ENCODE peak calls at places on chromosome 22, in five cellular contexts. One of them, this sample, is unnamed.

GRCh38 chr22:40257979-40258378 is 80.3 kb downstream of the TNRC6B start:
- DNase-seq in stimulated activated naive CD8-positive, alpha-beta T cell treated with anti-CD3 and anti-CD28 coated beads, Interleukin-15, Interleukin-2, amounts not matched to agents 100 U/mL and 50 U/mL, for 24 hours: no peak
- DNase-seq in activated T-helper 1 cell treated with Interleukin-2 at 50 U/mL for 16 hours: no peak
- DNase-seq in B cell: no peak
- DNase-seq in effector memory CD8-positive, alpha-beta T cell: no peak
- DNase-seq in this sample: no peak

GRCh38 chr22:49776891-49777290 is 50.8 kb downstream of the BRD1 start:
- DNase-seq in stimulated activated naive CD8-positive, alpha-beta T cell treated with anti-CD3 and anti-CD28 coated beads, Interleukin-15, Interleukin-2, amounts not matched to agents 100 U/mL and 50 U/mL, for 24 hours: no peak
- DNase-seq in activated T-helper 1 cell treated with Interleukin-2 at 50 U/mL for 16 hours: no peak
- DNase-seq in effector memory CD8-positive, alpha-beta T cell: no peak
- DNase-seq in B cell: no peak
- DNase-seq in this sample: no peak

GRCh38 chr22:29062286-29062949 is 787 bp upstream of the C22orf31 start:
- DNase-seq in stimulated activated naive CD8-positive, alpha-beta T cell treated with anti-CD3 and anti-CD28 coated beads, Interleukin-15, Interleukin-2, amounts not matched to agents 100 U/mL and 50 U/mL, for 24 hours: no peak
- DNase-seq in B cell: no peak
- DNase-seq in activated T-helper 1 cell treated with Interleukin-2 at 50 U/mL for 16 hours: no peak
- DNase-seq in effector memory CD8-positive, alpha-beta T cell: no peak
- DNase-seq in this sample: no peak

GRCh38 chr22:23683545-23683944 is 7.3 kb upstream of the RGL4 start:
- DNase-seq in stimulated activated naive CD8-positive, alpha-beta T cell treated with anti-CD3 and anti-CD28 coated beads, Interleukin-15, Interleukin-2, amounts not matched to agents 100 U/mL and 50 U/mL, for 24 hours: no peak
- DNase-seq in effector memory CD8-positive, alpha-beta T cell: no peak
- DNase-seq in activated T-helper 1 cell treated with Interleukin-2 at 50 U/mL for 16 hours: no peak
- DNase-seq in B cell: no peak
- DNase-seq in this sample: no peak

GRCh38 chr22:17145021-17145680 is 13.9 kb downstream of the HDHD5 start:
- DNase-seq in B cell: no peak
- DNase-seq in activated T-helper 1 cell treated with Interleukin-2 at 50 U/mL for 16 hours: no peak
- DNase-seq in effector memory CD8-positive, alpha-beta T cell: no peak
- DNase-seq in stimulated activated naive CD8-positive, alpha-beta T cell treated with anti-CD3 and anti-CD28 coated beads, Interleukin-15, Interleukin-2, amounts not matched to agents 100 U/mL and 50 U/mL, for 24 hours: no peak
- DNase-seq in this sample: no peak

GRCh38 chr22:36757608-36758220 is 18.2 kb downstream of the IFT27 start:
- DNase-seq in stimulated activated naive CD8-positive, alpha-beta T cell treated with anti-CD3 and anti-CD28 coated beads, Interleukin-15, Interleukin-2, amounts not matched to agents 100 U/mL and 50 U/mL, for 24 hours: peak; percentile 83
- DNase-seq in effector memory CD8-positive, alpha-beta T cell: peak; percentile 69
- DNase-seq in B cell: peak; percentile 80
- DNase-seq in activated T-helper 1 cell treated with Interleukin-2 at 50 U/mL for 16 hours: peak; percentile 50
- DNase-seq in this sample: peak; percentile 62

GRCh38 chr22:19691721-19692341 is 22.5 kb upstream of the SEPTIN5 start:
- DNase-seq in B cell: no peak
- DNase-seq in activated T-helper 1 cell treated with Interleukin-2 at 50 U/mL for 16 hours: no peak
- DNase-seq in stimulated activated naive CD8-positive, alpha-beta T cell treated with anti-CD3 and anti-CD28 coated beads, Interleukin-15, Interleukin-2, amounts not matched to agents 100 U/mL and 50 U/mL, for 24 hours: no peak
- DNase-seq in effector memory CD8-positive, alpha-beta T cell: no peak
- DNase-seq in this sample: no peak

GRCh38 chr22:27501191-27501936 is 300.2 kb downstream of the MN1 start:
- DNase-seq in activated T-helper 1 cell treated with Interleukin-2 at 50 U/mL for 16 hours: no peak
- DNase-seq in effector memory CD8-positive, alpha-beta T cell: no peak
- DNase-seq in B cell: no peak
- DNase-seq in stimulated activated naive CD8-positive, alpha-beta T cell treated with anti-CD3 and anti-CD28 coated beads, Interleukin-15, Interleukin-2, amounts not matched to agents 100 U/mL and 50 U/mL, for 24 hours: no peak
- DNase-seq in this sample: no peak

GRCh38 chr22:29635734-29636357 is 32.4 kb downstream of the NF2 start:
- DNase-seq in activated T-helper 1 cell treated with Interleukin-2 at 50 U/mL for 16 hours: no peak
- DNase-seq in B cell: no peak
- DNase-seq in effector memory CD8-positive, alpha-beta T cell: no peak
- DNase-seq in stimulated activated naive CD8-positive, alpha-beta T cell treated with anti-CD3 and anti-CD28 coated beads, Interleukin-15, Interleukin-2, amounts not matched to agents 100 U/mL and 50 U/mL, for 24 hours: no peak
- DNase-seq in this sample: peak; percentile 25

GRCh38 chr22:36022697-36023096 is 5.9 kb downstream of the RBFOX2 start:
- DNase-seq in effector memory CD8-positive, alpha-beta T cell: no peak
- DNase-seq in B cell: no peak
- DNase-seq in stimulated activated naive CD8-positive, alpha-beta T cell treated with anti-CD3 and anti-CD28 coated beads, Interleukin-15, Interleukin-2, amounts not matched to agents 100 U/mL and 50 U/mL, for 24 hours: no peak
- DNase-seq in activated T-helper 1 cell treated with Interleukin-2 at 50 U/mL for 16 hours: no peak
- DNase-seq in this sample: no peak

GRCh38 chr22:43151251-43152000 is at the start of gene TSPO:
- DNase-seq in effector memory CD8-positive, alpha-beta T cell: peak; percentile 39
- DNase-seq in activated T-helper 1 cell treated with Interleukin-2 at 50 U/mL for 16 hours: peak; percentile 59
- DNase-seq in B cell: peak; percentile 58
- DNase-seq in stimulated activated naive CD8-positive, alpha-beta T cell treated with anti-CD3 and anti-CD28 coated beads, Interleukin-15, Interleukin-2, amounts not matched to agents 100 U/mL and 50 U/mL, for 24 hours: peak; percentile 75
- DNase-seq in this sample: peak; percentile 45

GRCh38 chr22:49951001-49951677 is 9.4 kb upstream of the PIM3 start:
- DNase-seq in activated T-helper 1 cell treated with Interleukin-2 at 50 U/mL for 16 hours: no peak
- DNase-seq in stimulated activated naive CD8-positive, alpha-beta T cell treated with anti-CD3 and anti-CD28 coated beads, Interleukin-15, Interleukin-2, amounts not matched to agents 100 U/mL and 50 U/mL, for 24 hours: no peak
- DNase-seq in effector memory CD8-positive, alpha-beta T cell: no peak
- DNase-seq in B cell: no peak
- DNase-seq in this sample: no peak

GRCh38 chr22:32660292-32660691 is 141.2 kb upstream of the TIMP3 start:
- DNase-seq in stimulated activated naive CD8-positive, alpha-beta T cell treated with anti-CD3 and anti-CD28 coated beads, Interleukin-15, Interleukin-2, amounts not matched to agents 100 U/mL and 50 U/mL, for 24 hours: peak; percentile 59
- DNase-seq in B cell: no peak
- DNase-seq in activated T-helper 1 cell treated with Interleukin-2 at 50 U/mL for 16 hours: peak; percentile 4
- DNase-seq in effector memory CD8-positive, alpha-beta T cell: peak; percentile 10
- DNase-seq in this sample: peak; percentile 58

GRCh38 chr22:48687606-48688005 is 1140.1 kb downstream of the BRD1 start:
- DNase-seq in activated T-helper 1 cell treated with Interleukin-2 at 50 U/mL for 16 hours: no peak
- DNase-seq in stimulated activated naive CD8-positive, alpha-beta T cell treated with anti-CD3 and anti-CD28 coated beads, Interleukin-15, Interleukin-2, amounts not matched to agents 100 U/mL and 50 U/mL, for 24 hours: no peak
- DNase-seq in B cell: no peak
- DNase-seq in effector memory CD8-positive, alpha-beta T cell: no peak
- DNase-seq in this sample: no peak

GRCh38 chr22:24938741-24939341 is 7.7 kb downstream of the LHFPL7 start:
- DNase-seq in effector memory CD8-positive, alpha-beta T cell: peak; percentile 44
- DNase-seq in activated T-helper 1 cell treated with Interleukin-2 at 50 U/mL for 16 hours: no peak
- DNase-seq in stimulated activated naive CD8-positive, alpha-beta T cell treated with anti-CD3 and anti-CD28 coated beads, Interleukin-15, Interleukin-2, amounts not matched to agents 100 U/mL and 50 U/mL, for 24 hours: peak; percentile 14
- DNase-seq in B cell: no peak
- DNase-seq in this sample: peak; percentile 2

GRCh38 chr22:50731811-50732624 is 6.0 kb upstream of the ACR start:
- DNase-seq in effector memory CD8-positive, alpha-beta T cell: peak; percentile 39
- DNase-seq in B cell: no peak
- DNase-seq in activated T-helper 1 cell treated with Interleukin-2 at 50 U/mL for 16 hours: peak; percentile 46
- DNase-seq in stimulated activated naive CD8-positive, alpha-beta T cell treated with anti-CD3 and anti-CD28 coated beads, Interleukin-15, Interleukin-2, amounts not matched to agents 100 U/mL and 50 U/mL, for 24 hours: peak; percentile 64
- DNase-seq in this sample: peak; percentile 26

GRCh38 chr22:46103181-46103580 is 47.1 kb upstream of the PPARA start:
- DNase-seq in stimulated activated naive CD8-positive, alpha-beta T cell treated with anti-CD3 and anti-CD28 coated beads, Interleukin-15, Interleukin-2, amounts not matched to agents 100 U/mL and 50 U/mL, for 24 hours: no peak
- DNase-seq in activated T-helper 1 cell treated with Interleukin-2 at 50 U/mL for 16 hours: no peak
- DNase-seq in effector memory CD8-positive, alpha-beta T cell: no peak
- DNase-seq in B cell: no peak
- DNase-seq in this sample: no peak

GRCh38 chr22:28771195-28771791 is 1.2 kb upstream of the CCDC117 start:
- DNase-seq in stimulated activated naive CD8-positive, alpha-beta T cell treated with anti-CD3 and anti-CD28 coated beads, Interleukin-15, Interleukin-2, amounts not matched to agents 100 U/mL and 50 U/mL, for 24 hours: no peak
- DNase-seq in activated T-helper 1 cell treated with Interleukin-2 at 50 U/mL for 16 hours: no peak
- DNase-seq in effector memory CD8-positive, alpha-beta T cell: no peak
- DNase-seq in B cell: no peak
- DNase-seq in this sample: no peak

GRCh38 chr22:49368221-49368975 is 459.3 kb downstream of the BRD1 start:
- DNase-seq in effector memory CD8-positive, alpha-beta T cell: no peak
- DNase-seq in stimulated activated naive CD8-positive, alpha-beta T cell treated with anti-CD3 and anti-CD28 coated beads, Interleukin-15, Interleukin-2, amounts not matched to agents 100 U/mL and 50 U/mL, for 24 hours: no peak
- DNase-seq in B cell: no peak
- DNase-seq in activated T-helper 1 cell treated with Interleukin-2 at 50 U/mL for 16 hours: no peak
- DNase-seq in this sample: no peak

GRCh38 chr22:21028277-21029251 is 3.8 kb downstream of the SLC7A4 start:
- DNase-seq in activated T-helper 1 cell treated with Interleukin-2 at 50 U/mL for 16 hours: no peak
- DNase-seq in B cell: no peak
- DNase-seq in stimulated activated naive CD8-positive, alpha-beta T cell treated with anti-CD3 and anti-CD28 coated beads, Interleukin-15, Interleukin-2, amounts not matched to agents 100 U/mL and 50 U/mL, for 24 hours: no peak
- DNase-seq in effector memory CD8-positive, alpha-beta T cell: no peak
- DNase-seq in this sample: no peak

GRCh38 chr22:41731609-41732008 is 32.3 kb downstream of the MEI1 start:
- DNase-seq in stimulated activated naive CD8-positive, alpha-beta T cell treated with anti-CD3 and anti-CD28 coated beads, Interleukin-15, Interleukin-2, amounts not matched to agents 100 U/mL and 50 U/mL, for 24 hours: no peak
- DNase-seq in B cell: no peak
- DNase-seq in activated T-helper 1 cell treated with Interleukin-2 at 50 U/mL for 16 hours: no peak
- DNase-seq in effector memory CD8-positive, alpha-beta T cell: no peak
- DNase-seq in this sample: no peak

GRCh38 chr22:50729391-50730012 is 8.5 kb upstream of the ACR start:
- DNase-seq in stimulated activated naive CD8-positive, alpha-beta T cell treated with anti-CD3 and anti-CD28 coated beads, Interleukin-15, Interleukin-2, amounts not matched to agents 100 U/mL and 50 U/mL, for 24 hours: no peak
- DNase-seq in effector memory CD8-positive, alpha-beta T cell: no peak
- DNase-seq in B cell: no peak
- DNase-seq in activated T-helper 1 cell treated with Interleukin-2 at 50 U/mL for 16 hours: no peak
- DNase-seq in this sample: no peak

GRCh38 chr22:36201630-36202312 is at the start of gene APOL4:
- DNase-seq in activated T-helper 1 cell treated with Interleukin-2 at 50 U/mL for 16 hours: no peak
- DNase-seq in B cell: no peak
- DNase-seq in stimulated activated naive CD8-positive, alpha-beta T cell treated with anti-CD3 and anti-CD28 coated beads, Interleukin-15, Interleukin-2, amounts not matched to agents 100 U/mL and 50 U/mL, for 24 hours: no peak
- DNase-seq in effector memory CD8-positive, alpha-beta T cell: no peak
- DNase-seq in this sample: peak; percentile 36

GRCh38 chr22:24178502-24179440 is 2.5 kb upstream of the SUSD2 start:
- DNase-seq in stimulated activated naive CD8-positive, alpha-beta T cell treated with anti-CD3 and anti-CD28 coated beads, Interleukin-15, Interleukin-2, amounts not matched to agents 100 U/mL and 50 U/mL, for 24 hours: no peak
- DNase-seq in activated T-helper 1 cell treated with Interleukin-2 at 50 U/mL for 16 hours: no peak
- DNase-seq in B cell: no peak
- DNase-seq in effector memory CD8-positive, alpha-beta T cell: no peak
- DNase-seq in this sample: no peak

GRCh38 chr22:24952837-24953293 is 349 bp downstream of the KIAA1671 start:
- DNase-seq in effector memory CD8-positive, alpha-beta T cell: no peak
- DNase-seq in stimulated activated naive CD8-positive, alpha-beta T cell treated with anti-CD3 and anti-CD28 coated beads, Interleukin-15, Interleukin-2, amounts not matched to agents 100 U/mL and 50 U/mL, for 24 hours: no peak
- DNase-seq in B cell: no peak
- DNase-seq in activated T-helper 1 cell treated with Interleukin-2 at 50 U/mL for 16 hours: no peak
- DNase-seq in this sample: no peak

GRCh38 chr22:29146101-29146560 is 59.6 kb upstream of the EMID1 start:
- DNase-seq in effector memory CD8-positive, alpha-beta T cell: no peak
- DNase-seq in B cell: no peak
- DNase-seq in stimulated activated naive CD8-positive, alpha-beta T cell treated with anti-CD3 and anti-CD28 coated beads, Interleukin-15, Interleukin-2, amounts not matched to agents 100 U/mL and 50 U/mL, for 24 hours: no peak
- DNase-seq in activated T-helper 1 cell treated with Interleukin-2 at 50 U/mL for 16 hours: no peak
- DNase-seq in this sample: no peak

GRCh38 chr22:49099496-49100124 is 728.1 kb downstream of the BRD1 start:
- DNase-seq in activated T-helper 1 cell treated with Interleukin-2 at 50 U/mL for 16 hours: no peak
- DNase-seq in stimulated activated naive CD8-positive, alpha-beta T cell treated with anti-CD3 and anti-CD28 coated beads, Interleukin-15, Interleukin-2, amounts not matched to agents 100 U/mL and 50 U/mL, for 24 hours: no peak
- DNase-seq in effector memory CD8-positive, alpha-beta T cell: no peak
- DNase-seq in B cell: no peak
- DNase-seq in this sample: no peak

GRCh38 chr22:21679383-21679782 is 13.6 kb downstream of the PPIL2 start:
- DNase-seq in B cell: no peak
- DNase-seq in stimulated activated naive CD8-positive, alpha-beta T cell treated with anti-CD3 and anti-CD28 coated beads, Interleukin-15, Interleukin-2, amounts not matched to agents 100 U/mL and 50 U/mL, for 24 hours: no peak
- DNase-seq in activated T-helper 1 cell treated with Interleukin-2 at 50 U/mL for 16 hours: no peak
- DNase-seq in effector memory CD8-positive, alpha-beta T cell: no peak
- DNase-seq in this sample: no peak

GRCh38 chr22:36884314-36885158 is 23.7 kb downstream of the NCF4 start:
- DNase-seq in effector memory CD8-positive, alpha-beta T cell: no peak
- DNase-seq in B cell: no peak
- DNase-seq in activated T-helper 1 cell treated with Interleukin-2 at 50 U/mL for 16 hours: no peak
- DNase-seq in stimulated activated naive CD8-positive, alpha-beta T cell treated with anti-CD3 and anti-CD28 coated beads, Interleukin-15, Interleukin-2, amounts not matched to agents 100 U/mL and 50 U/mL, for 24 hours: no peak
- DNase-seq in this sample: no peak

GRCh38 chr22:24094966-24095365 is 83.9 kb downstream of the CABIN1 start:
- DNase-seq in activated T-helper 1 cell treated with Interleukin-2 at 50 U/mL for 16 hours: no peak
- DNase-seq in stimulated activated naive CD8-positive, alpha-beta T cell treated with anti-CD3 and anti-CD28 coated beads, Interleukin-15, Interleukin-2, amounts not matched to agents 100 U/mL and 50 U/mL, for 24 hours: no peak
- DNase-seq in B cell: peak; percentile 26
- DNase-seq in effector memory CD8-positive, alpha-beta T cell: no peak
- DNase-seq in this sample: no peak

GRCh38 chr22:18076060-18076497 is 1.7 kb upstream of the PEX26 start:
- DNase-seq in B cell: peak; percentile 60
- DNase-seq in activated T-helper 1 cell treated with Interleukin-2 at 50 U/mL for 16 hours: no peak
- DNase-seq in stimulated activated naive CD8-positive, alpha-beta T cell treated with anti-CD3 and anti-CD28 coated beads, Interleukin-15, Interleukin-2, amounts not matched to agents 100 U/mL and 50 U/mL, for 24 hours: peak; percentile 32
- DNase-seq in effector memory CD8-positive, alpha-beta T cell: peak; percentile 51
- DNase-seq in this sample: peak; percentile 59

GRCh38 chr22:46638601-46639431 is 18.6 kb downstream of the GRAMD4 start:
- DNase-seq in stimulated activated naive CD8-positive, alpha-beta T cell treated with anti-CD3 and anti-CD28 coated beads, Interleukin-15, Interleukin-2, amounts not matched to agents 100 U/mL and 50 U/mL, for 24 hours: no peak
- DNase-seq in B cell: no peak
- DNase-seq in effector memory CD8-positive, alpha-beta T cell: no peak
- DNase-seq in activated T-helper 1 cell treated with Interleukin-2 at 50 U/mL for 16 hours: no peak
- DNase-seq in this sample: no peak

GRCh38 chr22:46849101-46849500 is 86.7 kb downstream of the TBC1D22A start:
- DNase-seq in effector memory CD8-positive, alpha-beta T cell: no peak
- DNase-seq in stimulated activated naive CD8-positive, alpha-beta T cell treated with anti-CD3 and anti-CD28 coated beads, Interleukin-15, Interleukin-2, amounts not matched to agents 100 U/mL and 50 U/mL, for 24 hours: no peak
- DNase-seq in B cell: peak; percentile 27
- DNase-seq in activated T-helper 1 cell treated with Interleukin-2 at 50 U/mL for 16 hours: no peak
- DNase-seq in this sample: no peak

GRCh38 chr22:46076651-46077339 is 73.5 kb upstream of the PPARA start:
- DNase-seq in activated T-helper 1 cell treated with Interleukin-2 at 50 U/mL for 16 hours: no peak
- DNase-seq in effector memory CD8-positive, alpha-beta T cell: no peak
- DNase-seq in B cell: no peak
- DNase-seq in stimulated activated naive CD8-positive, alpha-beta T cell treated with anti-CD3 and anti-CD28 coated beads, Interleukin-15, Interleukin-2, amounts not matched to agents 100 U/mL and 50 U/mL, for 24 hours: no peak
- DNase-seq in this sample: no peak

GRCh38 chr22:37196539-37197450 is 8.7 kb upstream of the C1QTNF6 start:
- DNase-seq in activated T-helper 1 cell treated with Interleukin-2 at 50 U/mL for 16 hours: no peak
- DNase-seq in B cell: no peak
- DNase-seq in effector memory CD8-positive, alpha-beta T cell: no peak
- DNase-seq in stimulated activated naive CD8-positive, alpha-beta T cell treated with anti-CD3 and anti-CD28 coated beads, Interleukin-15, Interleukin-2, amounts not matched to agents 100 U/mL and 50 U/mL, for 24 hours: no peak
- DNase-seq in this sample: no peak

GRCh38 chr22:48277868-48278581 is 1515.6 kb downstream of the TBC1D22A start:
- DNase-seq in activated T-helper 1 cell treated with Interleukin-2 at 50 U/mL for 16 hours: no peak
- DNase-seq in B cell: no peak
- DNase-seq in effector memory CD8-positive, alpha-beta T cell: no peak
- DNase-seq in stimulated activated naive CD8-positive, alpha-beta T cell treated with anti-CD3 and anti-CD28 coated beads, Interleukin-15, Interleukin-2, amounts not matched to agents 100 U/mL and 50 U/mL, for 24 hours: no peak
- DNase-seq in this sample: no peak

GRCh38 chr22:32475428-32476010 is 908 bp downstream of the FBXO7 start:
- DNase-seq in B cell: peak; percentile 44
- DNase-seq in stimulated activated naive CD8-positive, alpha-beta T cell treated with anti-CD3 and anti-CD28 coated beads, Interleukin-15, Interleukin-2, amounts not matched to agents 100 U/mL and 50 U/mL, for 24 hours: peak; percentile 32
- DNase-seq in activated T-helper 1 cell treated with Interleukin-2 at 50 U/mL for 16 hours: no peak
- DNase-seq in effector memory CD8-positive, alpha-beta T cell: no peak
- DNase-seq in this sample: peak; percentile 18

GRCh38 chr22:46604306-46604690 is 15.9 kb upstream of the GRAMD4 start:
- DNase-seq in stimulated activated naive CD8-positive, alpha-beta T cell treated with anti-CD3 and anti-CD28 coated beads, Interleukin-15, Interleukin-2, amounts not matched to agents 100 U/mL and 50 U/mL, for 24 hours: peak; percentile 79
- DNase-seq in effector memory CD8-positive, alpha-beta T cell: peak; percentile 11
- DNase-seq in activated T-helper 1 cell treated with Interleukin-2 at 50 U/mL for 16 hours: no peak
- DNase-seq in B cell: no peak
- DNase-seq in this sample: peak; percentile 89

This sample was measured in CMK.